ENCODE peak calls at places on chromosomes 11 and 22, in six cellular contexts. X, H, G, P, N and B are unnamed samples.

GRCh38 chr11:86035164-86035563 is 33.7 kb downstream of the PICALM start:
- DNase-seq in H (no peak), X (no peak), P (no peak), N (no peak), G (no peak), B (no peak)

GRCh38 chr11:2848497-2848896 is 37.1 kb downstream of the CDKN1C start:
- DNase-seq in P (no peak), N (no peak), X (no peak), G (no peak), H (no peak), B (no peak)

GRCh38 chr22:32951081-32951806 is 106.9 kb downstream of the SYN3 start:
- DNase-seq in N (peak; percentile 51), X (no peak), P (no peak), G (no peak), H (no peak), B (no peak)

GRCh38 chr11:9663699-9664275 is at the start of gene SWAP70:
- DNase-seq in H (peak; percentile 75), X (peak; percentile 64), P (peak; percentile 83), G (peak; percentile 58), N (peak; percentile 94), B (peak; percentile 94)

GRCh38 chr11:48047616-48048015 is 67.3 kb downstream of the PTPRJ start:
- DNase-seq in N (no peak), H (no peak), X (no peak), P (no peak), G (no peak), B (no peak)

GRCh38 chr22:23226497-23226850 is 46.2 kb downstream of the BCR start:
- DNase-seq in X (no peak), H (no peak), P (no peak), G (no peak), N (no peak), B (no peak)

GRCh38 chr11:65802841-65803240 is 16.0 kb downstream of the OVOL1 start:
- DNase-seq in P (no peak), G (no peak), H (no peak), X (no peak), N (no peak), B (no peak)

GRCh38 chr22:48098243-48098935 is 1335.9 kb downstream of the TBC1D22A start:
- DNase-seq in H (no peak), P (no peak), N (no peak), G (no peak), X (no peak), B (peak; percentile 56)

GRCh38 chr22:38205261-38206128 is 3.7 kb downstream of the MAFF start:
- DNase-seq in G (no peak), H (no peak), N (no peak), X (no peak), P (no peak), B (no peak)

GRCh38 chr11:95567685-95568084 is 221.9 kb downstream of the FAM76B start:
- DNase-seq in P (no peak), G (no peak), N (no peak), H (no peak), X (no peak), B (no peak)

GRCh38 chr11:116772443-116773202 is at the start of gene BUD13:
- DNase-seq in H (peak; percentile 84), G (peak; percentile 92), X (peak; percentile 69), P (peak; percentile 94), N (peak; percentile 97), B (peak; percentile 94)

GRCh38 chr11:34356918-34357645 is 728 bp downstream of the ABTB2 start:
- DNase-seq in P (peak; percentile 53), X (peak; percentile 13), G (peak; percentile 6), H (no peak), N (peak; percentile 73), B (peak; percentile 48)

GRCh38 chr22:23856721-23857605 is 712 bp upstream of the SLC2A11 start:
- DNase-seq in H (no peak), G (no peak), N (peak; percentile 67), P (peak; percentile 53), X (no peak), B (no peak)

GRCh38 chr11:64436025-64436424 is 77.1 kb downstream of the RPS6KA4 start:
- DNase-seq in G (no peak), X (no peak), P (no peak), N (no peak), H (no peak), B (no peak)

GRCh38 chr22:32265882-32266767 is 11.0 kb upstream of the SLC5A4 start:
- DNase-seq in H (peak; percentile 27), N (peak; percentile 76), P (peak; percentile 71), G (peak; percentile 45), X (peak; percentile 66), B (peak; percentile 37)

GRCh38 chr22:35102663-35103062 is 36.7 kb downstream of the ISX start:
- DNase-seq in P (no peak), G (no peak), X (no peak), N (no peak), H (peak; percentile 44), B (no peak)

GRCh38 chr11:25691959-25692358 is 640.0 kb upstream of the ANO3 start:
- DNase-seq in G (no peak), X (no peak), P (no peak), H (no peak), N (no peak), B (no peak)

GRCh38 chr11:9566561-9567063 is 6.9 kb upstream of the WEE1 start:
- DNase-seq in N (no peak), X (no peak), G (no peak), P (no peak), H (no peak), B (no peak)

GRCh38 chr11:2523821-2524391 is 79.1 kb downstream of the KCNQ1 start:
- DNase-seq in N (peak; percentile 10), X (no peak), G (no peak), P (no peak), H (no peak), B (peak; percentile 7)

GRCh38 chr11:1333091-1333772 is 23.8 kb upstream of the TOLLIP start:
- DNase-seq in N (no peak), G (no peak), P (no peak), X (no peak), H (no peak), B (no peak)

GRCh38 chr22:37163618-37164534 is 14.2 kb upstream of the IL2RB start:
- DNase-seq in N (no peak), H (no peak), P (no peak), G (no peak), X (no peak), B (no peak)

GRCh38 chr11:117438371-117439000 is 110.8 kb downstream of the CEP164 start:
- DNase-seq in P (no peak), N (no peak), H (no peak), X (no peak), G (no peak), B (no peak)

GRCh38 chr11:77195071-77195705 is 67.1 kb downstream of the MYO7A start:
- DNase-seq in H (no peak), X (no peak), N (peak; percentile 49), P (no peak), G (no peak), B (no peak)

GRCh38 chr11:78417175-78417887 is at the start of gene GAB2:
- DNase-seq in H (no peak), G (no peak), X (no peak), P (no peak), N (no peak), B (no peak)

GRCh38 chr22:36081023-36081431 is 52.4 kb upstream of the RBFOX2 start:
- DNase-seq in N (no peak), X (no peak), P (no peak), G (no peak), H (no peak), B (no peak)

GRCh38 chr11:1116104-1116503 is 41.4 kb downstream of the MUC2 start:
- DNase-seq in P (no peak), N (no peak), G (no peak), X (no peak), H (no peak), B (no peak)

GRCh38 chr11:73152861-73153483 is 10.9 kb upstream of the FCHSD2 start:
- DNase-seq in P (no peak), G (no peak), N (no peak), X (no peak), H (no peak), B (peak; percentile 61)

GRCh38 chr11:89625171-89625570 is 84.9 kb upstream of the TRIM77 start:
- DNase-seq in N (peak; percentile 16), G (no peak), P (no peak), H (no peak), X (no peak), B (no peak)

GRCh38 chr11:46120361-46120710 is 918 bp downstream of the PHF21A start:
- DNase-seq in H (no peak), X (no peak), G (no peak), P (peak; percentile 5), N (peak; percentile 43), B (no peak)

GRCh38 chr11:32893947-32894827 is 1.6 kb downstream of the QSER1 start:
- DNase-seq in P (no peak), N (peak; percentile 24), G (no peak), H (no peak), X (no peak), B (peak; percentile 4)

GRCh38 chr11:113176971-113177370 is 137.4 kb upstream of the TTC12 start:
- DNase-seq in N (no peak), P (no peak), G (no peak), X (no peak), H (no peak), B (no peak)